ENCODE peak calls at places on chromosomes 6 and 20, in seven cellular contexts. S, P, U, D, J, F and G are unnamed samples.

GRCh38 chr6:85660181-85660611 is 17.5 kb upstream of the SYNCRIP start:
- DNase-seq in S (no peak), P (peak), U (no peak), D (no peak), J (peak), F (no peak), G (peak)

GRCh38 chr6:140153703-140154102 is 779.3 kb upstream of the CITED2 start:
- DNase-seq in S (no peak), P (peak), U (no peak), D (no peak), J (peak), F (no peak), G (no peak)

GRCh38 chr6:151070666-151071065 is 169.1 kb upstream of the AKAP12 start:
- DNase-seq in S (no peak), P (peak), U (no peak), D (no peak), J (peak), F (no peak), G (no peak)

GRCh38 chr6:8939615-8940014 is 504.3 kb upstream of the SLC35B3 start:
- DNase-seq in S (peak), P (no peak), U (no peak), D (no peak), J (no peak), F (peak), G (no peak)

GRCh38 chr6:135231469-135231844 is 50.3 kb downstream of the MYB start:
- DNase-seq in S (no peak), P (peak), U (no peak), D (no peak), J (peak), F (no peak), G (no peak)

GRCh38 chr6:126422912-126423311 is 83.0 kb downstream of the CENPW start:
- DNase-seq in S (peak), P (no peak), U (no peak), D (no peak), J (peak), F (no peak), G (no peak)

GRCh38 chr6:118917550-118918321 is 17.2 kb downstream of the MCM9 start:
- DNase-seq in S (no peak), P (no peak), U (no peak), D (no peak), J (no peak), F (no peak), G (no peak)

GRCh38 chr6:150363733-150364132 is 5.1 kb upstream of the IYD start:
- DNase-seq in S (no peak), P (no peak), U (no peak), D (no peak), J (no peak), F (no peak), G (no peak)

GRCh38 chr6:88519227-88520019 is 353.3 kb upstream of the CNR1 start:
- DNase-seq in S (no peak), P (no peak), U (no peak), D (no peak), J (no peak), F (no peak), G (no peak)

GRCh38 chr6:29510202-29510601 is 22.4 kb upstream of the MAS1L start:
- DNase-seq in S (peak), P (peak), U (no peak), D (no peak), J (no peak), F (no peak), G (no peak)

GRCh38 chr6:69985180-69985579 is 118.8 kb downstream of the COL19A1 start:
- DNase-seq in S (no peak), P (peak), U (no peak), D (no peak), J (no peak), F (no peak), G (peak)

GRCh38 chr6:170451762-170452651 is 101.1 kb downstream of the PSMB1 start:
- DNase-seq in S (no peak), P (no peak), U (no peak), D (no peak), J (no peak), F (no peak), G (no peak)

GRCh38 chr20:61251529-61252393 is at the start of gene CDH4:
- DNase-seq in S (no peak), P (no peak), U (no peak), D (no peak), J (no peak), F (no peak), G (peak)

GRCh38 chr20:21114584-21114983 is 8.4 kb upstream of the LINC00237 start:
- DNase-seq in S (no peak), P (no peak), U (no peak), D (no peak), J (no peak), F (no peak), G (no peak)
- TF ChIP-seq CTCF in S (no peak), P (no peak), U (no peak), D (no peak), J (no peak), F (no peak), G (no peak)

GRCh38 chr6:53504438-53505030 is 40.4 kb downstream of the GCLC start:
- DNase-seq in S (no peak), P (no peak), U (no peak), D (no peak), J (no peak), F (no peak), G (no peak)
- H3K4me3 ChIP-seq in S (no peak), P (no peak), U (no peak), D (no peak), J (no peak), F (no peak), G (no peak)

GRCh38 chr6:36139431-36139830 is 9.1 kb downstream of the MAPK13 start:
- DNase-seq in S (peak), P (no peak), U (no peak), D (no peak), J (peak), F (no peak), G (no peak)
- TF ChIP-seq CTCF in S (peak), P (peak), U (no peak), D (no peak), J (peak), F (no peak), G (peak)

GRCh38 chr6:133101790-133102189 is 139.4 kb upstream of the EYA4 start:
- DNase-seq in S (no peak), P (peak), U (no peak), D (no peak), J (no peak), F (no peak), G (no peak)
- H3K4me3 ChIP-seq in S (no peak), P (no peak), U (no peak), D (no peak), J (no peak), F (no peak), G (no peak)

GRCh38 chr6:64170326-64170725 is 534.7 kb downstream of the PHF3 start:
- DNase-seq in S (no peak), P (no peak), U (no peak), D (no peak), J (peak), F (no peak), G (no peak)
- TF ChIP-seq CTCF in S (no peak), P (no peak), U (no peak), D (no peak), J (no peak), F (no peak), G (no peak)

GRCh38 chr20:57387463-57387862 is 3.7 kb upstream of the RBM38 start:
- DNase-seq in S (no peak), P (no peak), U (no peak), D (no peak), J (no peak), F (no peak), G (no peak)

GRCh38 chr20:57390604-57391438 is at the start of gene RBM38:
- DNase-seq in S (peak), P (peak), U (peak), D (peak), J (peak), F (peak), G (peak)

GRCh38 chr20:57389695-57390603 is 1.2 kb upstream of the RBM38 start:
- DNase-seq in S (peak), P (no peak), U (no peak), D (no peak), J (no peak), F (no peak), G (no peak)

GRCh38 chr20:57387945-57388351 is 3.2 kb upstream of the RBM38 start:
- DNase-seq in S (no peak), P (no peak), U (no peak), D (peak), J (no peak), F (no peak), G (no peak)

GRCh38 chr20:57388953-57389694 is 2.1 kb upstream of the RBM38 start:
- DNase-seq in S (peak), P (peak), U (peak), D (peak), J (peak), F (peak), G (peak)
- H3K4me3 ChIP-seq in S (peak), P (no peak), U (peak), D (peak), J (peak), F (peak), G (peak)

DNA sequence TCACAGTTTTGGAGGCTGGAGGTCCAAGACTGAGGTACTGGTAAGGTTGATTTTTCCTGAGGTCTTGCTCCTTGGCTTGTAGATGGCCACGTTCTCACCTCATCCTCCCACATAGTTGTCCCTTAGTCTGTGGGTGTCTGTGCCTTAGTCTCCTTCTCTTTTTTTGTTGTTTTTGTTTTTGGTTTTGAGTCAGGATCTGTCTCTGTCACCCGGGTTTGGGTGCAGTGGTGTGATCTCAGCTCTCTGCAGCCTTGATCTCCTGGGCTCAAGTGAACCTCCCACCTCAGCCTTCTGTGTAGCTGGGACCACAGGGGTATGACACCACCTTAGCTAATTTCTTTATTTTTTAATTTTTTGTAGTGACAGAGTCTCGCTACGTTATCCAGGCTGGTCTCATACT is 245.2 kb downstream of the PHACTR1 start:
- DNase-seq in S (no peak), P (no peak), U (no peak), D (no peak), J (no peak), F (no peak), G (no peak)
- TF ChIP-seq CTCF in S (no peak), P (no peak), U (no peak), D (no peak), J (no peak), F (no peak), G (no peak)